ENCODE peak calls at places on chromosomes 5 and 9, in eight cellular contexts. K is HCT116; U is upper lobe of right lung; G is CD8-positive, alpha-beta T cell; P is heart left ventricle; V is PC-3; N is cardiac muscle cell; Y is osteoblast. Q is an unnamed sample.

GRCh38 chr5:126965061-126965475 is 65.3 kb downstream of the MARCHF3 start:
- DNase-seq in K (no peak), U (no peak), G (no peak), P (no peak), V (peak), N (peak), Y (no peak), Q (no peak)

GRCh38 chr9:136564379-136564988 is 18.6 kb upstream of the NOTCH1 start:
- DNase-seq in K (no peak), U (peak), G (no peak), P (peak), V (no peak), N (peak), Y (peak), Q (peak)

GRCh38 chr5:144822544-144822943 is 651.9 kb downstream of the KCTD16 start:
- DNase-seq in K (no peak), U (no peak), G (no peak), P (no peak), V (no peak), N (no peak), Y (no peak), Q (no peak)

GRCh38 chr9:133163559-133164208 is at the start of gene GBGT1:
- DNase-seq in K (no peak), U (peak), G (no peak), P (peak), V (no peak), N (peak), Y (peak), Q (peak)

GRCh38 chr5:52800394-52801213 is 12.9 kb downstream of the ITGA1 start:
- DNase-seq in K (no peak), U (peak), G (peak), P (peak), V (peak), N (peak), Y (peak), Q (peak)

GRCh38 chr5:107470007-107470582 is 200.6 kb downstream of the EFNA5 start:
- DNase-seq in K (no peak), U (no peak), G (no peak), P (no peak), V (peak), N (no peak), Y (no peak), Q (no peak)

GRCh38 chr9:97440160-97440559 is 28.3 kb downstream of the TDRD7 start:
- DNase-seq in K (no peak), U (no peak), G (no peak), P (no peak), V (no peak), N (no peak), Y (no peak), Q (no peak)

GRCh38 chr9:129166962-129167557 is 11.0 kb downstream of the IER5L start:
- DNase-seq in K (peak), U (peak), G (peak), P (peak), V (peak), N (peak), Y (peak), Q (peak)

GRCh38 chr9:108053555-108054061 is 564.0 kb upstream of the KLF4 start:
- DNase-seq in K (no peak), U (peak), G (no peak), P (peak), V (no peak), N (peak), Y (no peak), Q (peak)

GRCh38 chr9:75228893-75229292 is 140.6 kb downstream of the OSTF1 start:
- DNase-seq in K (no peak), U (no peak), G (no peak), P (no peak), V (no peak), N (no peak), Y (no peak), Q (no peak)

GRCh38 chr9:13532407-13532806 is 252.9 kb upstream of the MPDZ start:
- DNase-seq in K (no peak), U (no peak), G (no peak), P (no peak), V (no peak), N (peak), Y (no peak), Q (no peak)

GRCh38 chr9:2567922-2568321 is 53.7 kb upstream of the VLDLR start:
- DNase-seq in K (no peak), U (no peak), G (no peak), P (peak), V (peak), N (no peak), Y (no peak), Q (no peak)

GRCh38 chr9:79387091-79387490 is 184.7 kb upstream of the TLE4 start:
- DNase-seq in K (no peak), U (no peak), G (no peak), P (no peak), V (no peak), N (no peak), Y (no peak), Q (no peak)

GRCh38 chr5:174327317-174327864 is 281.9 kb downstream of the NSG2 start:
- DNase-seq in K (peak), U (peak), G (no peak), P (peak), V (peak), N (peak), Y (peak), Q (no peak)

GRCh38 chr5:7271728-7272127 is 124.2 kb upstream of the ADCY2 start:
- DNase-seq in K (no peak), U (no peak), G (no peak), P (no peak), V (no peak), N (no peak), Y (no peak), Q (no peak)

GRCh38 chr9:135070964-135071735 is 16.3 kb upstream of the OLFM1 start:
- DNase-seq in K (no peak), U (peak), G (no peak), P (peak), V (no peak), N (no peak), Y (peak), Q (peak)

GRCh38 chr9:135073081-135073740 is 14.3 kb upstream of the OLFM1 start:
- DNase-seq in K (no peak), U (peak), G (no peak), P (no peak), V (no peak), N (no peak), Y (peak), Q (no peak)

GRCh38 chr9:135068776-135069415 is 18.6 kb upstream of the OLFM1 start:
- DNase-seq in K (no peak), U (peak), G (no peak), P (no peak), V (no peak), N (no peak), Y (peak), Q (peak)

GRCh38 chr9:135069556-135070197 is 17.8 kb upstream of the OLFM1 start:
- DNase-seq in K (no peak), U (no peak), G (no peak), P (no peak), V (no peak), N (no peak), Y (peak), Q (peak)

GRCh38 chr9:135070198-135070951 is 17.1 kb upstream of the OLFM1 start:
- DNase-seq in K (no peak), U (peak), G (no peak), P (no peak), V (no peak), N (no peak), Y (peak), Q (peak)
- H3K27ac ChIP-seq in K (no peak), U (no peak), G (no peak), P (no peak), V (no peak), N (no peak), Y (no peak), Q (no peak)

GRCh38 chr9:110640736-110641135 is 27.9 kb upstream of the MUSK start:
- DNase-seq in K (no peak), U (no peak), G (no peak), P (no peak), V (peak), N (peak), Y (no peak), Q (no peak)
- H3K27ac ChIP-seq in K (no peak), U (no peak), G (no peak), P (no peak), V (peak), N (no peak), Y (peak), Q (no peak)

GRCh38 chr9:88657893-88658292 is 122.9 kb downstream of the NXNL2 start:
- DNase-seq in K (no peak), U (no peak), G (no peak), P (no peak), V (no peak), N (peak), Y (peak), Q (no peak)

GRCh38 chr9:88660611-88661010 is 125.6 kb downstream of the NXNL2 start:
- DNase-seq in K (peak), U (no peak), G (no peak), P (no peak), V (peak), N (peak), Y (peak), Q (no peak)

GRCh38 chr9:88659126-88659525 is 124.1 kb downstream of the NXNL2 start:
- DNase-seq in K (no peak), U (no peak), G (no peak), P (no peak), V (no peak), N (no peak), Y (peak), Q (no peak)

GRCh38 chr9:88661759-88662158 is 126.8 kb downstream of the NXNL2 start:
- DNase-seq in K (no peak), U (no peak), G (no peak), P (no peak), V (peak), N (peak), Y (peak), Q (no peak)

DNA sequence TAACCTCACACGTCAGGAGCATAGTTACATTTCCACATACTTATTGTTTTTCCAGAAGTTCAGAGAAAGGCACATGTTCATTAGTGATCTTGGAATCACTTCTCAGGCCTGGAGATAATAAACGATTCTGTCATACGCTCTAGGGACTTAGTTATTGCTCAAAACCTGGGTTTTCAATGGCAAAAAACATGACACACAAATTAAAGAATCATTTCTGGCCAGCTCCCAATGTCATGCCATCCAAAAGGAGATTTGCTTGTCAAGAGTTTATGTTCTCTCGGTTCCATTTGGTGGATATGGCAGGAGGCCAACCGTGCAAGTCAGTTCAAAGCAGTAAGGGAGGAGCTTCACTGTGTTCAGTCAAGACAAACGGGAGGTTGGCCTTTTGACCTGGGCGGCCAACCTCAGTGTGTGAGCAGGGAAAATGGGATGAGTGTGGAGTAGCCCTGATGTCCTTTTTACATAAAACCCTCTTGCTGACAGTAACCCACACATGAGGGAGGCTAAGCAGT is 123.4 kb downstream of the NXNL2 start:
- DNase-seq in K (no peak), U (no peak), G (no peak), P (peak), V (no peak), N (peak), Y (peak), Q (peak)
- H3K27ac ChIP-seq in K (no peak), U (no peak), G (no peak), P (no peak), V (no peak), N (no peak), Y (peak), Q (no peak)

GRCh38 chr5:34676409-34676808 is 20.3 kb downstream of the RAI14 start:
- DNase-seq in K (no peak), U (no peak), G (no peak), P (no peak), V (peak), N (peak), Y (no peak), Q (no peak)

GRCh38 chr5:34673463-34674125 is 17.5 kb downstream of the RAI14 start:
- DNase-seq in K (no peak), U (no peak), G (no peak), P (no peak), V (peak), N (no peak), Y (no peak), Q (no peak)

GRCh38 chr5:34674226-34674625 is 18.1 kb downstream of the RAI14 start:
- DNase-seq in K (no peak), U (no peak), G (no peak), P (no peak), V (peak), N (peak), Y (peak), Q (no peak)

GRCh38 chr5:34677428-34677827 is 21.3 kb downstream of the RAI14 start:
- DNase-seq in K (no peak), U (no peak), G (no peak), P (no peak), V (no peak), N (no peak), Y (no peak), Q (no peak)

GRCh38 chr5:34675857-34676256 is 19.7 kb downstream of the RAI14 start:
- DNase-seq in K (no peak), U (no peak), G (no peak), P (no peak), V (no peak), N (no peak), Y (no peak), Q (no peak)
- H3K27ac ChIP-seq in K (no peak), U (no peak), G (no peak), P (no peak), V (peak), N (no peak), Y (peak), Q (no peak)

DNA sequence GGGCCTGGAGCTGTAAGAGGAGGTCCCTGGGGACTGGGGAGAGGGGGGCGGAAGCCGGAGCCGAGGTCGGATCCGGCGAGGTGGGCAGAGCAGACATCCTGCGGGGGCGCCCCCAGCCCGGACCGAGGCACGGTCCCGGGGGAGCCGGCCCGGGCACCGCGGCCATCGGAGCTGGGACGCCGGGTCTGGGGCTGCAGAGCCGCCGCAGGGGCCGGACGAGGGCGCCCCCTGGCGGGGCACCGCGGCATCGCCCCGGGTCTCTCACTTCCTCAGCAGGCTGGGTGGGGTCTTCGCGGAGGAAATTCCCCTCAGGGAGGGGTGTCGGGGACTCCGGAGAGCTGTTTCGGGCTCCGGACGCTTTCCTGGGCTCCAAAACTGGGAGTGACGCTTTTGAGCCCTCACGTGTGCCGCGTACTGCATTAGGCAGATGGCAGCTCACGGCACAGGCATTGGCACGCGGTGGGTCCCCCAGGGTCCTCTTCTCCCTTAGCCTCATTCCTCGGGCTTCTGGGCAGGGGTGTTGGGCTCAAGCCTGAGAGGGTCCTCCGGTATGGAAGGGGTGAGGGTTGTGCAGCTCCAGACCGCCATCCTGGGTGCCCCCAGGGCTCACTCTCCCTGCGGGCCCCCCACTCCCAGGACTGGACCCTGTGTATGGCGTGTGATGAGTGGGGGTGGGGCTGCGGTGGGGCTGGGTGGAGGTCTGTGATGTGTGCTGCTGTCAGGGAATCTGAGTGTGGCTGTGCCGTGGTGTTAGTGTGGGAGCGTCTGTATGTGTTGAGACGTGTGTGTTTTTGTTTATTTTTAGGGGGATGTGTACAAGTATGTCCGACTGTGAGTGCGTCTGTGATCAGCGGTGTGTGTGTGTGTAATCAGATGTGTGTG is 29.6 kb downstream of the LHX2 start:
- DNase-seq in K (no peak), U (peak), G (peak), P (no peak), V (no peak), N (no peak), Y (peak), Q (no peak)
- H3K27ac ChIP-seq in K (no peak), U (no peak), G (no peak), P (no peak), V (no peak), N (no peak), Y (no peak), Q (no peak)

GRCh38 chr5:88665750-88666215 is 217.2 kb downstream of the MEF2C start:
- DNase-seq in K (no peak), U (peak), G (no peak), P (no peak), V (no peak), N (no peak), Y (no peak), Q (no peak)
- H3K27ac ChIP-seq in K (no peak), U (no peak), G (no peak), P (no peak), V (no peak), N (no peak), Y (no peak), Q (no peak)